ENCODE peak calls at places on chromosomes 2 and 18, in seven cellular contexts. One of them, this sample, is unnamed.

GRCh38 chr2:201452058-201452736 is 657 bp downstream of the STRADB start:
- DNase-seq in GM23338: peak
- DNase-seq in breast epithelium: no peak
- DNase-seq in Panc1: no peak
- DNase-seq in sigmoid colon: no peak
- DNase-seq in HCT116: no peak
- DNase-seq in stomach: no peak
- DNase-seq in this sample: peak

GRCh38 chr18:34648269-34648668 is 61.8 kb upstream of the DTNA start:
- DNase-seq in GM23338: no peak
- DNase-seq in breast epithelium: no peak
- DNase-seq in Panc1: no peak
- DNase-seq in sigmoid colon: no peak
- DNase-seq in HCT116: no peak
- DNase-seq in stomach: no peak
- DNase-seq in this sample: no peak

GRCh38 chr2:186256540-186256939 is 229.5 kb upstream of the ZC3H15 start:
- DNase-seq in GM23338: peak
- DNase-seq in breast epithelium: no peak
- DNase-seq in Panc1: no peak
- DNase-seq in sigmoid colon: no peak
- DNase-seq in HCT116: peak
- DNase-seq in stomach: no peak
- DNase-seq in this sample: no peak

GRCh38 chr2:217995741-217996141 is 7.1 kb downstream of the TNS1 start:
- DNase-seq in GM23338: no peak
- DNase-seq in breast epithelium: no peak
- DNase-seq in Panc1: no peak
- DNase-seq in sigmoid colon: no peak
- DNase-seq in HCT116: no peak
- DNase-seq in stomach: peak
- DNase-seq in this sample: no peak

GRCh38 chr18:9906407-9906955 is 7.3 kb upstream of the VAPA start:
- DNase-seq in GM23338: no peak
- DNase-seq in breast epithelium: no peak
- DNase-seq in Panc1: no peak
- DNase-seq in sigmoid colon: no peak
- DNase-seq in HCT116: no peak
- DNase-seq in stomach: no peak
- DNase-seq in this sample: no peak

GRCh38 chr18:47709556-47709955 is 220.9 kb downstream of the SMAD2 start:
- DNase-seq in GM23338: no peak
- DNase-seq in breast epithelium: no peak
- DNase-seq in Panc1: no peak
- DNase-seq in sigmoid colon: no peak
- DNase-seq in HCT116: no peak
- DNase-seq in stomach: no peak
- DNase-seq in this sample: no peak

GRCh38 chr2:70024284-70024683 is 62.9 kb upstream of the ASPRV1 start:
- DNase-seq in GM23338: peak
- DNase-seq in breast epithelium: no peak
- DNase-seq in Panc1: no peak
- DNase-seq in sigmoid colon: no peak
- DNase-seq in HCT116: no peak
- DNase-seq in stomach: no peak
- DNase-seq in this sample: no peak

GRCh38 chr18:58069721-58070292 is 25.8 kb downstream of the NEDD4L start:
- DNase-seq in GM23338: peak
- DNase-seq in breast epithelium: no peak
- DNase-seq in Panc1: no peak
- DNase-seq in sigmoid colon: no peak
- DNase-seq in HCT116: no peak
- DNase-seq in stomach: no peak
- DNase-seq in this sample: no peak

GRCh38 chr2:234044157-234044556 is 6.3 kb upstream of the SPP2 start:
- DNase-seq in GM23338: no peak
- DNase-seq in breast epithelium: no peak
- DNase-seq in Panc1: peak
- DNase-seq in sigmoid colon: no peak
- DNase-seq in HCT116: peak
- DNase-seq in stomach: no peak
- DNase-seq in this sample: no peak

GRCh38 chr2:149972039-149972438 is 384.5 kb upstream of the MMADHC start:
- DNase-seq in GM23338: no peak
- DNase-seq in breast epithelium: no peak
- DNase-seq in Panc1: no peak
- DNase-seq in sigmoid colon: no peak
- DNase-seq in HCT116: no peak
- DNase-seq in stomach: no peak
- DNase-seq in this sample: no peak

GRCh38 chr2:206531996-206532543 is 88.7 kb downstream of the ADAM23 start:
- DNase-seq in GM23338: no peak
- DNase-seq in breast epithelium: no peak
- DNase-seq in Panc1: no peak
- DNase-seq in sigmoid colon: no peak
- DNase-seq in HCT116: no peak
- DNase-seq in stomach: no peak
- DNase-seq in this sample: no peak

GRCh38 chr2:176087330-176088047 is 3.7 kb upstream of the EVX2 start:
- DNase-seq in GM23338: no peak
- DNase-seq in breast epithelium: no peak
- DNase-seq in Panc1: no peak
- DNase-seq in sigmoid colon: no peak
- DNase-seq in HCT116: no peak
- DNase-seq in stomach: no peak
- DNase-seq in this sample: peak

GRCh38 chr2:10982931-10983701 is 71.4 kb downstream of the KCNF1 start:
- DNase-seq in GM23338: no peak
- DNase-seq in breast epithelium: no peak
- DNase-seq in Panc1: no peak
- DNase-seq in sigmoid colon: peak
- DNase-seq in HCT116: no peak
- DNase-seq in stomach: no peak
- DNase-seq in this sample: peak

GRCh38 chr2:7031424-7032245 is 114.4 kb downstream of the RNF144A start:
- DNase-seq in GM23338: no peak
- DNase-seq in breast epithelium: peak
- DNase-seq in Panc1: no peak
- DNase-seq in sigmoid colon: peak
- DNase-seq in HCT116: peak
- DNase-seq in stomach: peak
- DNase-seq in this sample: no peak

GRCh38 chr2:30361751-30362394 is 85.2 kb upstream of the LCLAT1 start:
- DNase-seq in GM23338: no peak
- DNase-seq in breast epithelium: no peak
- DNase-seq in Panc1: no peak
- DNase-seq in sigmoid colon: no peak
- DNase-seq in HCT116: no peak
- DNase-seq in stomach: no peak
- DNase-seq in this sample: no peak

GRCh38 chr2:133418671-133419070 is 149.6 kb downstream of the NCKAP5 start:
- DNase-seq in GM23338: no peak
- DNase-seq in breast epithelium: no peak
- DNase-seq in Panc1: no peak
- DNase-seq in sigmoid colon: no peak
- DNase-seq in HCT116: no peak
- DNase-seq in stomach: no peak
- DNase-seq in this sample: no peak

GRCh38 chr2:31476511-31477171 is 62.1 kb upstream of the XDH start:
- DNase-seq in GM23338: no peak
- DNase-seq in breast epithelium: no peak
- DNase-seq in Panc1: no peak
- DNase-seq in sigmoid colon: no peak
- DNase-seq in HCT116: no peak
- DNase-seq in stomach: no peak
- DNase-seq in this sample: no peak

GRCh38 chr2:191218292-191218898 is 26.8 kb upstream of the MYO1B start:
- DNase-seq in GM23338: peak
- DNase-seq in breast epithelium: no peak
- DNase-seq in Panc1: peak
- DNase-seq in sigmoid colon: no peak
- DNase-seq in HCT116: peak
- DNase-seq in stomach: peak
- DNase-seq in this sample: no peak

GRCh38 chr18:7177131-7177744 is 53.7 kb upstream of the LRRC30 start:
- DNase-seq in GM23338: peak
- DNase-seq in breast epithelium: no peak
- DNase-seq in Panc1: peak
- DNase-seq in sigmoid colon: peak
- DNase-seq in HCT116: no peak
- DNase-seq in stomach: no peak
- DNase-seq in this sample: peak

GRCh38 chr2:167844714-167845530 is 402.5 kb downstream of the STK39 start:
- DNase-seq in GM23338: peak
- DNase-seq in breast epithelium: no peak
- DNase-seq in Panc1: no peak
- DNase-seq in sigmoid colon: no peak
- DNase-seq in HCT116: peak
- DNase-seq in stomach: no peak
- DNase-seq in this sample: no peak

DNA sequence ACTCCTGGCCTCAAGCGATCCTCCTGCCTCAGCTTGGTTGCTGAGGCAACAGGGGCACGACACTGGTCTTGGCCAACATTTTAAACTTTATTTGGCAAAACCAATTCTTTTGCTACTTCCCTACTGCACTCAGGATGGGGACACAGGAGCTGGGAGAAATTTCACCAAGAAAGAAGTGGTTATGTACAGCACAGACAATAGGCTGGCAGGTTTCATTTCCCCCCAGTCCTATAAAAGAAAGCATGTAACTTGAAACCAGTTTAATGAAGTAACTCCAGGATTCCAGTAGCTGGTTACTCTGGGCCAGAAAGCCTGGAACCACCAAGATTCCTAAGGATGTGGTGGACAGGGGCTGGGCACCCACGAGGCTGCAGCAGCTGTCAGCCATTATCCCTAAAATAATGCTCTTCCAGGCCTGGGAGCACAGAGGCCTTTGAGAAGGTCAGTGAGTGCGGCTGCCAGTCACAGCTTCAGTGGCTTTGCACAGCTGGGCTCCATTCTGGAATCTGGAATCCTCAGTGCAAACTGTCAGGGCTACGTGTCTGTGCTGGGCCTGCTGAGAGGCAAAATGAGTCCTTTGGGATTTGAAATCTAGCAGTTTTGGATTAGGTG is 142.3 kb upstream of the ITGA6 start:
- DNase-seq in GM23338: peak
- DNase-seq in breast epithelium: no peak
- DNase-seq in Panc1: no peak
- DNase-seq in sigmoid colon: no peak
- DNase-seq in HCT116: no peak
- DNase-seq in stomach: no peak
- DNase-seq in this sample: no peak
- TF ChIP-seq POLR2AphosphoS5 in GM23338: no peak
- TF ChIP-seq POLR2AphosphoS5 in breast epithelium: no peak
- TF ChIP-seq POLR2AphosphoS5 in Panc1: no peak
- TF ChIP-seq POLR2AphosphoS5 in sigmoid colon: no peak
- TF ChIP-seq POLR2AphosphoS5 in HCT116: no peak
- TF ChIP-seq POLR2AphosphoS5 in stomach: no peak
- TF ChIP-seq POLR2AphosphoS5 in this sample: no peak

GRCh38 chr2:193690572-193690971 is 1495.8 kb upstream of the TMEFF2 start:
- DNase-seq in GM23338: no peak
- DNase-seq in breast epithelium: no peak
- DNase-seq in Panc1: no peak
- DNase-seq in sigmoid colon: no peak
- DNase-seq in HCT116: peak
- DNase-seq in stomach: no peak
- DNase-seq in this sample: no peak

DNA sequence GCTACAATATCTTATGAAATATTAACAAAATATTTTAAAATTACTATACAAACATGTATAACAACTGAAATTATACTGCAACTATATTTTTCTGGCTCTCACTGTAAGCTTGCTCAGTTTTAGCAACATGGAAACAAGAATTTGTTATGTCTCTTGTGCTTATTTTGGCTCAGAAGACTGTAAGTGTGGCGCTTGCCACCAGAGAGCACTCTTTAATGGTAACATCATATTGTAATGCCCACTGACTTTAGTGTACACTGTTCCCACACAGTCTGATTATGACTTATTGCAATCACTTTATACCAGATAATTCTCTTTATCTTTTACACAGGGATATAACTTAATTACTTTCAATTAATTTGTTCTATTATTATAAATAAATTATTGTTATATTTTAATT is 1500.6 kb upstream of the TMEFF2 start:
- DNase-seq in GM23338: peak
- DNase-seq in breast epithelium: no peak
- DNase-seq in Panc1: no peak
- DNase-seq in sigmoid colon: no peak
- DNase-seq in HCT116: peak
- DNase-seq in stomach: no peak
- DNase-seq in this sample: no peak
- TF ChIP-seq CTCF in GM23338: peak
- TF ChIP-seq CTCF in breast epithelium: no peak
- TF ChIP-seq CTCF in Panc1: peak
- TF ChIP-seq CTCF in sigmoid colon: no peak
- TF ChIP-seq CTCF in HCT116: peak
- TF ChIP-seq CTCF in stomach: no peak
- TF ChIP-seq CTCF in this sample: no peak

GRCh38 chr18:28147674-28148171 is 29.2 kb downstream of the CDH2 start:
- DNase-seq in GM23338: no peak
- DNase-seq in breast epithelium: no peak
- DNase-seq in Panc1: no peak
- DNase-seq in sigmoid colon: no peak
- DNase-seq in HCT116: no peak
- DNase-seq in stomach: no peak
- DNase-seq in this sample: no peak
- H3K27ac ChIP-seq in GM23338: no peak
- H3K27ac ChIP-seq in breast epithelium: no peak
- H3K27ac ChIP-seq in Panc1: no peak
- H3K27ac ChIP-seq in sigmoid colon: no peak
- H3K27ac ChIP-seq in HCT116: no peak
- H3K27ac ChIP-seq in stomach: no peak
- H3K27ac ChIP-seq in this sample: no peak

DNA sequence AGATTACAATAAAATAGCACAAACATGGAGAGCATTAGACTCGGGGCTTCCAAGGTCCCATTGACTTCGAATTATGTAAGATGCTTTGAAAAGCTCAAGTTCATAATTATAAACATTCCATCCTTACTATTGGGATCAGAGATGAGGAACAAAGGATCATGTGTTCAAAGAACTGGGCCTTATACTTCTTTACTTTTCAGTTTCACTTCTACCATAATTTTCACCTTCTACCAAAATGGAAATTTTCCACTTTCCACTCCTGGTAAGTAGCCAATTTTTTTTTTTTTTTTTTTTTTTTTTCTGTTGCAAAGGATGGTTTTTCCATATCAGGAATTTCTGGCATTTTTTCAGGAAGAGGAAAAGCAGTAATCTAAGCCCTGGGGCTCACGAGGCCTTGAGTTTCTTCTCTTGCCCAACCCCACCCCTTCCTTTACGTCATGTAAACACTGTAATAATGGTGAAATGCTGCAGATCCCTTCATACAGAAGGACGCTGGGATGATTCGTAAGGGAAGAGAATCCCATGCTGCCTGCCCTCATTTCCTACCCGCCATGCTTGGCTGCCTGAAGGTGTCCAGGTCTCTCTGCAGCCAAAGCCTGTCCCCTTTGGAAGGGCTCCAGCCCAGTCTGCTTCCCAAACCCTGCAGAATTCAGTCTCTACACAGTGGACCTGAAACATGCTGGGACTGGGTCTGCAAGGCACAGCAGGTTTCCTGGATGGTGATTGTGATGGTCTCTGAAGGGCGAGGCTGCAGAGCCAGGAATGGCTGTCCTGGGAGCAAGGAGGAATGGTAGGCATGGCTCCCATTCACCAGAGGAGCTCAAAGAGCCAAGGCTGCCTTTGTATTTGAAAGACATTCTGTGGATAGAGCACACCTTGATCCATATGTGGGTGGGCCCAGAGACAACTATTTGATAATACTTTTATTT is 56.9 kb downstream of the EFR3B start:
- DNase-seq in GM23338: no peak
- DNase-seq in breast epithelium: no peak
- DNase-seq in Panc1: no peak
- DNase-seq in sigmoid colon: peak
- DNase-seq in HCT116: no peak
- DNase-seq in stomach: no peak
- DNase-seq in this sample: no peak
- TF ChIP-seq POLR2AphosphoS5 in GM23338: no peak
- TF ChIP-seq POLR2AphosphoS5 in breast epithelium: no peak
- TF ChIP-seq POLR2AphosphoS5 in Panc1: no peak
- TF ChIP-seq POLR2AphosphoS5 in sigmoid colon: peak
- TF ChIP-seq POLR2AphosphoS5 in HCT116: no peak
- TF ChIP-seq POLR2AphosphoS5 in stomach: no peak
- TF ChIP-seq POLR2AphosphoS5 in this sample: no peak

This sample was measured in upper lobe of left lung.